ENCODE peak calls at places on chromosomes 3 and 15, in seven cellular contexts. E is fibroblast of the conjunctiva; N is NCI-H1092; T is fibroblast of pulmonary artery; X is NCI-H345; K is central memory CD4-positive, alpha-beta T cell; S is D341Med. J is an unnamed sample.

GRCh38 chr3:25573386-25574171 is 91.1 kb downstream of the TOP2B start:
- DNase-seq in E (no peak), N (no peak), T (no peak), X (no peak), K (no peak), S (no peak), J (no peak)

GRCh38 chr3:126402666-126403302 is 8.1 kb downstream of the CFAP100 start:
- DNase-seq in E (no peak), N (no peak), T (no peak), X (no peak), K (no peak), S (no peak), J (no peak)

GRCh38 chr3:43346990-43347749 is 60.8 kb downstream of the SNRK start:
- DNase-seq in E (no peak), N (no peak), T (no peak), X (no peak), K (peak; percentile 81), S (no peak), J (no peak)

GRCh38 chr3:12478326-12478725 is 6.0 kb upstream of the TSEN2 start:
- DNase-seq in E (no peak), N (no peak), T (no peak), X (no peak), K (no peak), S (no peak), J (no peak)

GRCh38 chr3:52555056-52555455 is 18.7 kb downstream of the UQCC5 start:
- DNase-seq in E (no peak), N (no peak), T (no peak), X (no peak), K (no peak), S (no peak), J (peak; percentile 37)

GRCh38 chr15:61712124-61712759 is 348.0 kb downstream of the VPS13C start:
- DNase-seq in E (no peak), N (no peak), T (no peak), X (no peak), K (no peak), S (no peak), J (no peak)

GRCh38 chr3:172536993-172537419 is 13.8 kb upstream of the TNFSF10 start:
- DNase-seq in E (no peak), N (no peak), T (no peak), X (no peak), K (no peak), S (no peak), J (no peak)

GRCh38 chr15:76206325-76206976 is 104.8 kb downstream of the ETFA start:
- DNase-seq in E (peak; percentile 68), N (peak; percentile 90), T (peak; percentile 83), X (peak; percentile 93), K (no peak), S (peak; percentile 85), J (no peak)

GRCh38 chr15:98754283-98755022 is 106.1 kb downstream of the IGF1R start:
- DNase-seq in E (no peak), N (no peak), T (peak; percentile 49), X (no peak), K (no peak), S (no peak), J (no peak)

GRCh38 chr3:158743664-158744566 is 11.7 kb upstream of the RARRES1 start:
- DNase-seq in E (no peak), N (no peak), T (no peak), X (no peak), K (no peak), S (no peak), J (no peak)

GRCh38 chr3:42557849-42558248 is 23.9 kb downstream of the SEC22C start:
- DNase-seq in E (no peak), N (no peak), T (no peak), X (no peak), K (peak; percentile 42), S (no peak), J (no peak)

GRCh38 chr15:100193277-100193860 is 148.4 kb downstream of the ADAMTS17 start:
- DNase-seq in E (no peak), N (no peak), T (no peak), X (no peak), K (no peak), S (no peak), J (no peak)

GRCh38 chr3:134696155-134696554 is 45.3 kb upstream of the KY start:
- DNase-seq in E (no peak), N (no peak), T (no peak), X (no peak), K (no peak), S (no peak), J (no peak)

GRCh38 chr15:25171856-25172687 is 217.3 kb downstream of the SNRPN start:
- DNase-seq in E (no peak), N (no peak), T (no peak), X (no peak), K (no peak), S (peak; percentile 9), J (no peak)

GRCh38 chr3:144407290-144407689 is 435.7 kb downstream of the DIPK2A start:
- DNase-seq in E (no peak), N (no peak), T (no peak), X (no peak), K (no peak), S (no peak), J (no peak)

GRCh38 chr15:56821721-56822425 is 88.6 kb upstream of the ZNF280D start:
- DNase-seq in E (peak; percentile 70), N (no peak), T (peak; percentile 85), X (peak; percentile 33), K (peak; percentile 32), S (peak; percentile 56), J (peak; percentile 39)

GRCh38 chr15:100764778-100765457 is 114.7 kb upstream of the ALDH1A3 start:
- DNase-seq in E (peak; percentile 88), N (no peak), T (peak; percentile 88), X (no peak), K (no peak), S (peak; percentile 11), J (peak; percentile 75)

GRCh38 chr15:31304736-31305365 is 21.8 kb upstream of the KLF13 start:
- DNase-seq in E (no peak), N (peak; percentile 14), T (no peak), X (peak; percentile 65), K (no peak), S (no peak), J (no peak)

GRCh38 chr3:188722963-188723362 is 448.8 kb upstream of the TPRG1 start:
- DNase-seq in E (no peak), N (no peak), T (no peak), X (no peak), K (no peak), S (no peak), J (no peak)

GRCh38 chr15:93073465-93073952 is 15.5 kb downstream of the RGMA start:
- DNase-seq in E (no peak), N (no peak), T (no peak), X (no peak), K (no peak), S (no peak), J (no peak)

GRCh38 chr3:139772539-139773500 is 95.0 kb upstream of the NMNAT3 start:
- DNase-seq in E (peak; percentile 21), N (no peak), T (peak; percentile 54), X (no peak), K (no peak), S (no peak), J (peak; percentile 64)

GRCh38 chr3:43323541-43323940 is 37.2 kb downstream of the SNRK start:
- DNase-seq in E (no peak), N (no peak), T (no peak), X (no peak), K (no peak), S (no peak), J (no peak)

GRCh38 chr3:99990179-99990578 is 124.1 kb downstream of the FILIP1L start:
- DNase-seq in E (no peak), N (no peak), T (no peak), X (peak; percentile 22), K (no peak), S (no peak), J (no peak)

GRCh38 chr15:25803541-25803940 is 59.6 kb downstream of the ATP10A start:
- DNase-seq in E (no peak), N (no peak), T (no peak), X (no peak), K (no peak), S (no peak), J (no peak)

GRCh38 chr15:63918317-63918672 is 84.5 kb upstream of the HERC1 start:
- DNase-seq in E (no peak), N (peak; percentile 18), T (no peak), X (peak; percentile 79), K (no peak), S (no peak), J (no peak)

GRCh38 chr3:188747487-188747886 is 424.3 kb upstream of the TPRG1 start:
- DNase-seq in E (peak; percentile 41), N (no peak), T (no peak), X (no peak), K (no peak), S (no peak), J (peak; percentile 28)

GRCh38 chr3:181709537-181710279 is 2.0 kb upstream of the SOX2 start:
- DNase-seq in E (peak; percentile 17), N (peak; percentile 33), T (peak; percentile 69), X (peak; percentile 87), K (peak; percentile 24), S (peak; percentile 68), J (peak; percentile 23)

GRCh38 chr3:88003115-88003755 is 55.6 kb downstream of the CGGBP1 start:
- DNase-seq in E (peak; percentile 26), N (no peak), T (peak; percentile 77), X (no peak), K (no peak), S (peak; percentile 31), J (peak; percentile 11)

GRCh38 chr15:33226559-33227181 is 32.2 kb upstream of the FMN1 start:
- DNase-seq in E (no peak), N (peak; percentile 58), T (no peak), X (peak; percentile 6), K (peak; percentile 26), S (peak; percentile 54), J (no peak)

GRCh38 chr15:82742134-82742533 is 32.5 kb upstream of the AP3B2 start:
- DNase-seq in E (no peak), N (no peak), T (no peak), X (no peak), K (no peak), S (no peak), J (no peak)

GRCh38 chr15:92930776-92931175 is 30.7 kb downstream of the CHD2 start:
- DNase-seq in E (peak; percentile 47), N (no peak), T (peak; percentile 51), X (no peak), K (no peak), S (no peak), J (peak; percentile 51)

GRCh38 chr15:74892313-74892712 is 2.5 kb downstream of the MPI start:
- DNase-seq in E (no peak), N (no peak), T (no peak), X (no peak), K (no peak), S (no peak), J (no peak)

GRCh38 chr3:25604107-25604805 is 60.5 kb downstream of the TOP2B start:
- DNase-seq in E (peak; percentile 20), N (no peak), T (peak; percentile 81), X (no peak), K (no peak), S (no peak), J (peak; percentile 5)

GRCh38 chr3:46913644-46914043 is 36.1 kb downstream of the PTH1R start:
- DNase-seq in E (no peak), N (peak; percentile 78), T (peak; percentile 89), X (peak; percentile 89), K (peak; percentile 17), S (no peak), J (no peak)

GRCh38 chr15:69085325-69086081 is 71.0 kb downstream of the NOX5 start:
- DNase-seq in E (no peak), N (no peak), T (no peak), X (no peak), K (no peak), S (no peak), J (no peak)

GRCh38 chr3:189961525-189962161 is 159.1 kb downstream of the P3H2 start:
- DNase-seq in E (peak; percentile 70), N (peak; percentile 40), T (peak; percentile 90), X (peak; percentile 87), K (peak; percentile 22), S (peak; percentile 77), J (peak; percentile 54)

GRCh38 chr15:41780266-41780665 is 6.0 kb downstream of the MAPKBP1 start:
- DNase-seq in E (no peak), N (no peak), T (no peak), X (no peak), K (no peak), S (no peak), J (no peak)

GRCh38 chr3:14479591-14479990 is 60.6 kb downstream of the GRIP2 start:
- DNase-seq in E (no peak), N (no peak), T (no peak), X (no peak), K (no peak), S (no peak), J (no peak)